ENCODE peak calls at places on chromosomes 5 and 9, in ten cellular contexts. I is prostate gland, X is K562, L is HCT116, N is stomach, U is H1, E is endothelial cell of umbilical vein, Q is sigmoid colon, F is transverse colon, K is spleen. S is an unnamed sample.

GRCh38 chr5:159001247-159001646 is 98.5 kb downstream of the EBF1 start:
- DNase-seq in I (no peak), X (no peak), L (no peak), N (no peak), U (no peak), E (no peak), Q (no peak), F (no peak), K (no peak), S (no peak)

GRCh38 chr5:78628260-78629024 is 20.1 kb downstream of the LHFPL2 start:
- DNase-seq in I (no peak), X (no peak), L (no peak), N (no peak), U (no peak), E (no peak), Q (no peak), F (no peak), K (no peak), S (no peak)

GRCh38 chr5:36734422-36734821 is 128.0 kb downstream of the SLC1A3 start:
- DNase-seq in I (peak), X (no peak), L (no peak), N (no peak), U (no peak), E (no peak), Q (no peak), F (no peak), K (no peak), S (no peak)

GRCh38 chr5:128644863-128645262 is 106.8 kb upstream of the FBN2 start:
- DNase-seq in I (no peak), X (no peak), L (no peak), N (no peak), U (no peak), E (peak), Q (no peak), F (no peak), K (no peak), S (no peak)

GRCh38 chr9:131275332-131276106 is 791 bp downstream of the FAM78A start:
- DNase-seq in I (no peak), X (peak), L (no peak), N (no peak), U (no peak), E (peak), Q (no peak), F (peak), K (peak), S (no peak)

GRCh38 chr9:111316796-111317195 is 13.2 kb downstream of the OR2K2 start:
- DNase-seq in I (no peak), X (no peak), L (no peak), N (no peak), U (no peak), E (no peak), Q (no peak), F (no peak), K (no peak), S (no peak)

GRCh38 chr9:68446836-68447235 is 90.4 kb downstream of the PGM5 start:
- DNase-seq in I (peak), X (no peak), L (no peak), N (no peak), U (no peak), E (no peak), Q (peak), F (peak), K (no peak), S (no peak)

GRCh38 chr9:80066931-80067330 is 495.2 kb downstream of the TLE4 start:
- DNase-seq in I (no peak), X (no peak), L (no peak), N (no peak), U (no peak), E (no peak), Q (no peak), F (no peak), K (no peak), S (no peak)

GRCh38 chr5:171309526-171310333 is 682 bp downstream of the TLX3 start:
- DNase-seq in I (no peak), X (no peak), L (peak), N (no peak), U (peak), E (no peak), Q (no peak), F (peak), K (no peak), S (no peak)

GRCh38 chr9:87880683-87881082 is 2.0 kb upstream of the SPATA31E1 start:
- DNase-seq in I (no peak), X (no peak), L (no peak), N (no peak), U (no peak), E (no peak), Q (no peak), F (no peak), K (peak), S (no peak)

GRCh38 chr9:2234371-2234893 is 219.3 kb downstream of the SMARCA2 start:
- DNase-seq in I (no peak), X (no peak), L (no peak), N (no peak), U (no peak), E (no peak), Q (peak), F (no peak), K (no peak), S (no peak)

GRCh38 chr9:108727580-108728056 is 128.2 kb downstream of the ACTL7B start:
- DNase-seq in I (no peak), X (no peak), L (no peak), N (no peak), U (no peak), E (no peak), Q (peak), F (no peak), K (no peak), S (no peak)

GRCh38 chr5:160272041-160272663 is 40.2 kb downstream of the CCNJL start:
- DNase-seq in I (no peak), X (no peak), L (no peak), N (no peak), U (no peak), E (no peak), Q (no peak), F (no peak), K (peak), S (no peak)

DNA sequence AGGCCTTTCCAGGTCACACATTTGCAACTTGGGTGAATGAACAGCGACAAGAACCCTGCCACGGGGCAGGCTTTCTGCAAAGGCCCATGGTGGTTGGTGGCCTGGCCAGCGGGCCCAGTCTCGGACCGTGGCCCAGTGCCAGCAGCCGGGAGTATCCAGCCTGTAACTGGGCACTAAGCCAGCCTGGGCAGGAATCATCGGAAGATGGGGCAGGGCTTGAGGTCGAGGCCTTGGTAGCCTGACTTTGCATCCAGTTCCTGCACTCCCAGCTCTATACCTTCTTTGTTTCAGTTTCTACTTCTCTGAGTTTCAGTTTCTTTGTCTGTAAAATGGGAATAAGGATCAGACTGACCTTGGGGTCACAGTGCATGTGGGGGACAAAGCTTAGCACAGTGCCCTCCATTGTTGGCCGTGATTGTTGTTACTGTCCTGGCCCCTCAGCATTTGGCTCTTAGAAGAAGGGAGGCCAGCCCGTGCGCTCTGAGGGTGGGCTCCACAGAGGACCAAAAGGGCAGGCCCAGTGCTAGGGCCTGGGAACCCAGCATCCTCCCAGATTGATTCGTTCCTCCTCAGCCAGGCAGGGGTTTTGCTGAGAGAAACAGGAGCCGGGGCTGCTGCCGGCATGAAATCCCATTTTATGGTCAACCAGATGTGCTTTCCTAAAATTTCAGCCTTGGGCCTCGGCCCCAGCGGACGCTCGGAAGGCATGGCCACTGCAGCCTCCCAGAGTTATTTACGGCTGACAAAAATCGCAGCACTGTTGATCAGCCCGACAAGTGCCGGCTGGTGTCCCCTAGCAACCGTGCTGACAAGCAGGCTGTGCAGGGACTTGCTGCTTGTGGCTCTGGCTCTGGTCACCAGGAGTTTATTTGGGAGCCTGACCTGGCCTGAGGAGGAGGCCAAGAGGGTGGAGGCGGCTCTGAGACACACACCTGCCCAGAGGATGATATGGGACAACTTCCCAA is 43.6 kb downstream of the JADE2 start:
- DNase-seq in I (peak), X (no peak), L (no peak), N (peak), U (no peak), E (peak), Q (peak), F (peak), K (peak), S (peak)
- TF ChIP-seq POLR2AphosphoS5 in I (peak), X (no peak), L (no peak), N (peak), U (no peak), E (peak), Q (no peak), F (no peak), K (peak), S (no peak)

GRCh38 chr5:95076395-95077165 is 208.3 kb downstream of the MCTP1 start:
- DNase-seq in I (no peak), X (no peak), L (no peak), N (no peak), U (no peak), E (peak), Q (no peak), F (no peak), K (no peak), S (no peak)

GRCh38 chr5:95070453-95070852 is 214.4 kb downstream of the MCTP1 start:
- DNase-seq in I (no peak), X (no peak), L (no peak), N (no peak), U (no peak), E (no peak), Q (no peak), F (no peak), K (no peak), S (no peak)

GRCh38 chr5:95070866-95071265 is 214.0 kb downstream of the MCTP1 start:
- DNase-seq in I (no peak), X (no peak), L (no peak), N (no peak), U (no peak), E (no peak), Q (no peak), F (no peak), K (no peak), S (no peak)

GRCh38 chr5:95078868-95079267 is 206.0 kb downstream of the MCTP1 start:
- DNase-seq in I (no peak), X (no peak), L (no peak), N (no peak), U (no peak), E (no peak), Q (no peak), F (no peak), K (no peak), S (no peak)

GRCh38 chr5:95075079-95075478 is 209.8 kb downstream of the MCTP1 start:
- DNase-seq in I (no peak), X (no peak), L (no peak), N (no peak), U (no peak), E (no peak), Q (no peak), F (no peak), K (no peak), S (no peak)
- H3K4me3 ChIP-seq in I (no peak), X (no peak), L (no peak), N (no peak), U (no peak), E (no peak), Q (no peak), F (no peak), K (no peak), S (no peak)

DNA sequence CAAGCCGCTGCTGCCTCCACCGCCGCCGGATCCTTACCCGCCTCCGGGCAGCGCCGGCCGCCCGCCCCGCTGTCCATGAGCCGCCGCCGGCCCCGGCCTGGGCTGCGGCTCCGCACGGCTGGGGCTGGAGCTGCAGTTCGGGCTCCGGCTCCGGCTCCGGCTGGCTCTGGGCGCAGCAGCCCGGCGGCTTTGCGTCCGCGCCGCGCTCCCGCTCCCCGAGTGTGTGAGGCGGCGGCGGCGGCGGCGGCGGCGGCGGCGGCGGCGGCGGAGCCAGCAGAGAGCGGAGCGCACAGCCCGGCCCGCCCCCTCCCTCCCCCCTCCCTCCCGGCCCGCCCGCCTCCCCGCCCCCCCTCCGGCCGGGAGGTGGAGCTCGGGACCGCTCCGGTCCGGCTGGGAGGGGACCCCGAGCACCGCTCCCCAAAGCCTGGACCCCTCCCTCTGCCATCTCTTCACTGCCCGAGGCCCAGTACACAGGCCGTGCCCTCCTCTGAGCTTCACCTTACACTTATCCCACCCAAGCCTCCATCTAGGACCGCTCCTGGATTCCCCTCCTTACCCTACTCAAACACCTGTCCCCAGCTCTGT is at the start of gene PCDH1:
- DNase-seq in I (peak), X (peak), L (no peak), N (peak), U (no peak), E (peak), Q (no peak), F (peak), K (peak), S (peak)
- TF ChIP-seq POLR2A in I (peak), X (no peak), L (no peak), N (no peak), U (no peak), E (peak), Q (no peak), F (no peak), K (no peak), S (no peak)

GRCh38 chr5:139177809-139178581 is 20.2 kb downstream of the SIL1 start:
- DNase-seq in I (peak), X (no peak), L (no peak), N (peak), U (no peak), E (no peak), Q (peak), F (peak), K (no peak), S (peak)
- TF ChIP-seq POLR2AphosphoS5 in I (peak), X (no peak), L (no peak), N (no peak), U (no peak), E (no peak), Q (peak), F (no peak), K (no peak), S (no peak)

GRCh38 chr5:172420215-172420934 is 34.0 kb downstream of the SH3PXD2B start:
- DNase-seq in I (peak), X (peak), L (peak), N (peak), U (peak), E (no peak), Q (peak), F (peak), K (no peak), S (peak)
- H3K4me3 ChIP-seq in I (no peak), X (no peak), L (no peak), N (no peak), U (no peak), E (no peak), Q (no peak), F (no peak), K (no peak), S (peak)

GRCh38 chr9:94921656-94922055 is 195.2 kb downstream of the AOPEP start:
- DNase-seq in I (no peak), X (no peak), L (no peak), N (no peak), U (no peak), E (no peak), Q (no peak), F (no peak), K (no peak), S (no peak)

GRCh38 chr9:94921072-94921471 is 194.6 kb downstream of the AOPEP start:
- DNase-seq in I (no peak), X (no peak), L (no peak), N (no peak), U (no peak), E (no peak), Q (peak), F (no peak), K (no peak), S (no peak)

GRCh38 chr9:94923333-94924089 is 197.0 kb downstream of the AOPEP start:
- DNase-seq in I (no peak), X (no peak), L (no peak), N (no peak), U (no peak), E (no peak), Q (no peak), F (no peak), K (no peak), S (no peak)

GRCh38 chr9:94922691-94923107 is 196.2 kb downstream of the AOPEP start:
- DNase-seq in I (peak), X (no peak), L (no peak), N (no peak), U (no peak), E (no peak), Q (peak), F (no peak), K (no peak), S (peak)

GRCh38 chr9:94922098-94922607 is 195.7 kb downstream of the AOPEP start:
- DNase-seq in I (peak), X (no peak), L (no peak), N (no peak), U (no peak), E (peak), Q (peak), F (no peak), K (no peak), S (no peak)
- TF ChIP-seq POLR2A in I (no peak), X (no peak), L (no peak), N (no peak), U (no peak), E (no peak), Q (no peak), F (no peak), K (no peak), S (no peak)

DNA sequence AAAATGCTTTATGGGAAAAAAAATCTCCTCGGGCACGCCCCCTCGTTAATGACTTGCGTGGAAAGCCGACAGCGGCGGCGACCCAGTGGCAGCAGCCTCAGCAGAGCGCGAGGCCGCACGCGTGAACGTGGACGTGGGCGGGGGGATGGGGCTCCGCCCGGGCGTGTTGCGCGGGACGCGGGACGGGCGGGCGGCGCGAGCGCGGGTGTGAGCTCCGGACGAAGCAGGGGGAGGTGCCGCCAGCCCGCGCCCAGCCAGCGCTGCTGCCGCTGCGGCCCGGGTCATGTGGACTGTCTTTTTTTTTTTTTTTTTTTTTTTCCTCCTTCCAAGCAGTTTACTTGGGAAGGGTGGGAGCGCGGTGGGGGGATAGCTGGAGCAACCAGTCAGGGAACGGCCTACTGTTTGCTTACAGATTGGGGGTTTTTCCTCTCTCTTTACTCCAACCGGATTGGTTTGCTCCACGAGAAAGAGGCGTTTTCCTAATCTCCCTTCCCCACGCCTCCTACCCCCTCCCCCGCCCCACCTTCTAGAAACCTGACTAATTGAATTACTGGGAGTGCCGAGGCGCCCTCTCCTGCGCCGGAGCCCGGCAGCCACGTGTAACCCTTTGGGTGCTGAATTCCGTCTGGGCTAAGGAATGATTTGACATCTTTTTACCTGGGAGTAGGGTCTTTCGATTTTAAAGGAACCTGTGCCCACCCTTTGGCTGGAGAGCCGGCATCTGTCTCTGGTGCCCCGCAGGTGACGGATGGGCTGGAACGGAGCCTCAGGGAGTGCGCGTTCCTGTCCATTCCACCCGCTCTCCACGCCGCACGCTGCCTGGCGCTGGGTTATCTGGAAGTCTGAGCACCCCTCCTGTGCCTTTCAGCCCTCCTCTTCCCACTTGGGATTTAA is 1.7 kb upstream of the EFNA5 start:
- DNase-seq in I (peak), X (peak), L (peak), N (peak), U (peak), E (peak), Q (peak), F (peak), K (peak), S (peak)
- TF ChIP-seq POLR2AphosphoS5 in I (no peak), X (no peak), L (no peak), N (no peak), U (no peak), E (peak), Q (no peak), F (no peak), K (no peak), S (no peak)